ENCODE peak calls at places on chromosomes 13 and 19, in five cellular contexts. N is activated gamma-delta T cell treated with Interleukin-2 at 50 U/mL for 16 hours, W is NCI-H1105, Z is NCI-H2029, F is left ventricle myocardium inferior. G is an unnamed sample.

GRCh38 chr19:44521370-44521769 is 8.1 kb downstream of the CEACAM20 start:
- DNase-seq in N (no peak), W (no peak), Z (no peak), F (no peak), G (no peak)

GRCh38 chr19:32041681-32042292 is 303.6 kb upstream of the ZNF507 start:
- DNase-seq in N (no peak), W (no peak), Z (no peak), F (peak), G (peak)

GRCh38 chr19:45955905-45956608 is 17.6 kb downstream of the NOVA2 start:
- DNase-seq in N (no peak), W (no peak), Z (no peak), F (peak), G (no peak)

GRCh38 chr19:661427-662196 is 1.4 kb downstream of the RNF126 start:
- DNase-seq in N (peak), W (no peak), Z (no peak), F (no peak), G (no peak)

GRCh38 chr13:75691183-75691582 is 55.1 kb downstream of the LMO7 start:
- DNase-seq in N (no peak), W (no peak), Z (no peak), F (no peak), G (no peak)

GRCh38 chr19:2043864-2044708 is 7.0 kb downstream of the MKNK2 start:
- DNase-seq in N (peak), W (no peak), Z (no peak), F (no peak), G (no peak)

GRCh38 chr13:35983206-35983605 is 148.0 kb downstream of the DCLK1 start:
- DNase-seq in N (no peak), W (no peak), Z (no peak), F (no peak), G (no peak)

GRCh38 chr19:4444765-4445741 is 12.5 kb downstream of the UBXN6 start:
- DNase-seq in N (no peak), W (no peak), Z (no peak), F (no peak), G (no peak)

GRCh38 chr19:38359242-38360021 is 14.9 kb upstream of the PSMD8 start:
- DNase-seq in N (no peak), W (no peak), Z (no peak), F (no peak), G (no peak)

GRCh38 chr13:103941506-103942148 is 875.4 kb upstream of the SLC10A2 start:
- DNase-seq in N (no peak), W (no peak), Z (no peak), F (no peak), G (no peak)

GRCh38 chr19:58361900-58362271 is 665 bp downstream of the ZNF497 start:
- DNase-seq in N (peak), W (no peak), Z (peak), F (peak), G (no peak)

GRCh38 chr19:27905074-27905473 is 1307.9 kb downstream of the UQCRFS1 start:
- DNase-seq in N (no peak), W (no peak), Z (no peak), F (no peak), G (no peak)

GRCh38 chr19:14433454-14434156 is 499 bp downstream of the PKN1 start:
- DNase-seq in N (peak), W (peak), Z (peak), F (no peak), G (peak)

GRCh38 chr19:57949702-57950101 is 2.2 kb upstream of the ZNF256 start:
- DNase-seq in N (no peak), W (no peak), Z (no peak), F (no peak), G (no peak)

GRCh38 chr13:33649212-33649917 is 168.6 kb upstream of the RFC3 start:
- DNase-seq in N (no peak), W (no peak), Z (peak), F (no peak), G (no peak)

GRCh38 chr19:33299061-33299665 is 3.2 kb downstream of the CEBPA start:
- DNase-seq in N (no peak), W (no peak), Z (no peak), F (no peak), G (no peak)

GRCh38 chr13:76222511-76222910 is 586.4 kb downstream of the LMO7 start:
- DNase-seq in N (no peak), W (no peak), Z (peak), F (no peak), G (no peak)

GRCh38 chr13:99991013-99991805 is 9.6 kb downstream of the ZIC2 start:
- DNase-seq in N (no peak), W (no peak), Z (no peak), F (no peak), G (no peak)

GRCh38 chr19:30691767-30692516 is 319.8 kb downstream of the ZNF536 start:
- DNase-seq in N (no peak), W (no peak), Z (no peak), F (no peak), G (no peak)

GRCh38 chr19:46745521-46746280 is at the start of gene FKRP:
- DNase-seq in N (no peak), W (no peak), Z (no peak), F (peak), G (peak)

GRCh38 chr13:113836917-113837553 is 26.8 kb downstream of the GAS6 start:
- DNase-seq in N (no peak), W (peak), Z (no peak), F (peak), G (peak)

G was measured in NCI-H1417.